ENCODE peak calls at places on chromosomes 6 and 20, in five cellular contexts. U, J, W, P and Q are unnamed samples.
A peak's percentile ranks its signal among the peaks of the same experiment; 100 is the strongest.

GRCh38 chr20:57659131-57659788 is 39.0 kb upstream of the ZBP1 start:
- DNase-seq in U (no peak), J (no peak), W (no peak), P (no peak), Q (peak; percentile 78)

GRCh38 chr20:9028419-9028818 is 40.5 kb upstream of the PLCB4 start:
- DNase-seq in U (no peak), J (no peak), W (no peak), P (no peak), Q (no peak)

GRCh38 chr6:25473447-25473846 is 178.6 kb upstream of the SCGN start:
- DNase-seq in U (no peak), J (no peak), W (no peak), P (no peak), Q (no peak)

GRCh38 chr6:117449549-117450439 is 24.1 kb upstream of the ROS1 start:
- DNase-seq in U (peak; percentile 85), J (peak; percentile 30), W (peak; percentile 84), P (peak; percentile 93), Q (no peak)

GRCh38 chr6:49979584-49979983 is 10.2 kb upstream of the DEFB113 start:
- DNase-seq in U (no peak), J (peak; percentile 7), W (no peak), P (no peak), Q (no peak)

GRCh38 chr6:101806241-101806640 is 412.7 kb downstream of the GRIK2 start:
- DNase-seq in U (peak; percentile 87), J (no peak), W (no peak), P (peak; percentile 89), Q (no peak)

GRCh38 chr6:132199343-132199742 is 201.9 kb downstream of the MOXD1 start:
- DNase-seq in U (peak; percentile 78), J (no peak), W (no peak), P (peak; percentile 85), Q (no peak)

GRCh38 chr6:108222064-108222463 is 38.8 kb downstream of the SNX3 start:
- DNase-seq in U (no peak), J (no peak), W (no peak), P (no peak), Q (no peak)

GRCh38 chr6:105038259-105038658 is 81.4 kb downstream of the LIN28B start:
- DNase-seq in U (no peak), J (no peak), W (no peak), P (no peak), Q (no peak)

GRCh38 chr6:42429836-42430235 is 21.9 kb downstream of the TRERF1 start:
- DNase-seq in U (no peak), J (no peak), W (no peak), P (no peak), Q (no peak)

GRCh38 chr20:62284448-62284847 is 18.3 kb upstream of the ADRM1 start:
- DNase-seq in U (no peak), J (no peak), W (no peak), P (no peak), Q (no peak)

GRCh38 chr20:53487453-53487852 is 106.2 kb downstream of the ZNF217 start:
- DNase-seq in U (no peak), J (no peak), W (no peak), P (no peak), Q (no peak)

GRCh38 chr20:63098195-63098810 is 91.5 kb upstream of the BHLHE23 start:
- DNase-seq in U (no peak), J (no peak), W (no peak), P (no peak), Q (no peak)

GRCh38 chr6:166488081-166488685 is 98.3 kb downstream of the RAMACL start:
- DNase-seq in U (no peak), J (peak; percentile 79), W (peak; percentile 30), P (peak; percentile 23), Q (no peak)

GRCh38 chr20:38725458-38725958 is 1.2 kb downstream of the SLC32A1 start:
- DNase-seq in U (no peak), J (no peak), W (no peak), P (no peak), Q (no peak)

GRCh38 chr20:38725959-38726848 is 1.9 kb downstream of the SLC32A1 start:
- DNase-seq in U (peak; percentile 12), J (peak; percentile 80), W (no peak), P (peak; percentile 38), Q (no peak)

GRCh38 chr20:38727602-38728236 is 3.4 kb downstream of the SLC32A1 start:
- DNase-seq in U (no peak), J (peak; percentile 24), W (no peak), P (no peak), Q (no peak)

GRCh38 chr20:38728237-38728761 is 4.0 kb downstream of the SLC32A1 start:
- DNase-seq in U (no peak), J (no peak), W (no peak), P (no peak), Q (no peak)

GRCh38 chr20:38726849-38727601 is 2.7 kb downstream of the SLC32A1 start:
- DNase-seq in U (no peak), J (peak; percentile 62), W (no peak), P (no peak), Q (no peak)
- TF ChIP-seq CTCF in U (peak; percentile 21), J (no peak), W (no peak), P (no peak), Q (peak; percentile 28)

GRCh38 chr20:25699914-25700313 is 3.3 kb upstream of the ZNF337 start:
- DNase-seq in U (no peak), J (no peak), W (no peak), P (peak; percentile 15), Q (no peak)

GRCh38 chr20:25697132-25697446 is 436 bp upstream of the ZNF337 start:
- DNase-seq in U (no peak), J (no peak), W (no peak), P (no peak), Q (no peak)

GRCh38 chr20:25692499-25692898 is 4.2 kb downstream of the ZNF337 start:
- DNase-seq in U (no peak), J (no peak), W (no peak), P (peak; percentile 50), Q (no peak)

GRCh38 chr20:25695532-25696383 is 895 bp downstream of the ZNF337 start:
- DNase-seq in U (no peak), J (no peak), W (no peak), P (peak; percentile 14), Q (no peak)

GRCh38 chr20:25696384-25697131 is at the start of gene ZNF337:
- DNase-seq in U (peak; percentile 84), J (peak; percentile 95), W (peak; percentile 85), P (peak; percentile 91), Q (peak; percentile 97)
- TF ChIP-seq CTCF in U (peak; percentile 24), J (no peak), W (peak; percentile 31), P (no peak), Q (peak; percentile 30)

GRCh38 chr20:31517373-31517772 is 3.1 kb downstream of the HM13 start:
- DNase-seq in U (peak; percentile 13), J (no peak), W (peak; percentile 49), P (peak; percentile 69), Q (no peak)
- TF ChIP-seq CTCF in U (peak; percentile 35), J (no peak), W (no peak), P (peak; percentile 42), Q (peak; percentile 17)

GRCh38 chr20:12287575-12287974 is 369.9 kb downstream of the BTBD3 start:
- DNase-seq in U (no peak), J (no peak), W (no peak), P (peak; percentile 1), Q (no peak)
- TF ChIP-seq CTCF in U (peak; percentile 10), J (no peak), W (no peak), P (no peak), Q (no peak)

GRCh38 chr6:34393191-34393967 is 910 bp upstream of the NUDT3 start:
- DNase-seq in U (no peak), J (peak; percentile 42), W (no peak), P (no peak), Q (no peak)
- TF ChIP-seq CTCF in U (no peak), J (no peak), W (no peak), P (no peak), Q (no peak)